ENCODE peak calls at places on chromosomes 6 and 20, in four cellular contexts. Y, X, U and Q are unnamed samples.

GRCh38 chr6:139436521-139437348 is 62.3 kb upstream of the CITED2 start:
- DNase-seq in Y (no peak), X (no peak), U (no peak), Q (no peak)

GRCh38 chr20:56391596-56392281 is at the start of gene AURKA:
- DNase-seq in Y (no peak), X (no peak), U (no peak), Q (peak)

GRCh38 chr6:147950623-147950987 is 392.0 kb upstream of the SASH1 start:
- DNase-seq in Y (no peak), X (no peak), U (no peak), Q (no peak)

GRCh38 chr20:51628533-51629398 is 86.2 kb upstream of the NFATC2 start:
- DNase-seq in Y (no peak), X (no peak), U (no peak), Q (peak)

GRCh38 chr6:5205035-5205469 is 55.7 kb downstream of the LYRM4 start:
- DNase-seq in Y (no peak), X (no peak), U (no peak), Q (no peak)

GRCh38 chr6:148382856-148383255 is 40.2 kb downstream of the SASH1 start:
- DNase-seq in Y (no peak), X (no peak), U (no peak), Q (no peak)

GRCh38 chr20:30919514-30920188 is 337.8 kb upstream of the DEFB115 start:
- DNase-seq in Y (no peak), X (no peak), U (no peak), Q (no peak)

GRCh38 chr6:106511274-106512047 is 117.8 kb downstream of the RTN4IP1 start:
- DNase-seq in Y (peak), X (peak), U (peak), Q (peak)

GRCh38 chr6:89007209-89008001 is 44.0 kb upstream of the RNGTT start:
- DNase-seq in Y (no peak), X (no peak), U (no peak), Q (no peak)

GRCh38 chr6:89411269-89412070 is 603 bp downstream of the RRAGD start:
- DNase-seq in Y (no peak), X (peak), U (peak), Q (no peak)

GRCh38 chr20:33791959-33792597 is 19.1 kb upstream of the CHMP4B start:
- DNase-seq in Y (peak), X (no peak), U (peak), Q (peak)

GRCh38 chr6:126075335-126076071 is 89.2 kb downstream of the TRMT11 start:
- DNase-seq in Y (no peak), X (no peak), U (no peak), Q (no peak)

GRCh38 chr6:17394192-17394611 is 807 bp downstream of the CAP2 start:
- DNase-seq in Y (no peak), X (peak), U (peak), Q (peak)

GRCh38 chr6:106974337-106974998 is at the start of gene CD24:
- DNase-seq in Y (no peak), X (no peak), U (no peak), Q (peak)

GRCh38 chr20:60054716-60055371 is 96.6 kb downstream of the CDH26 start:
- DNase-seq in Y (no peak), X (no peak), U (peak), Q (peak)

GRCh38 chr20:32028647-32029372 is 18.6 kb downstream of the CCM2L start:
- DNase-seq in Y (no peak), X (no peak), U (no peak), Q (peak)

GRCh38 chr20:16352321-16352720 is 220.9 kb downstream of the KIF16B start:
- DNase-seq in Y (no peak), X (no peak), U (no peak), Q (no peak)

GRCh38 chr6:158640519-158640918 is 4.0 kb downstream of the DYNLT1 start:
- DNase-seq in Y (no peak), X (no peak), U (peak), Q (no peak)

GRCh38 chr6:44225579-44226325 is 2.4 kb downstream of the SLC29A1 start:
- DNase-seq in Y (no peak), X (no peak), U (no peak), Q (peak)

GRCh38 chr20:62135573-62136266 is 7.5 kb downstream of the PSMA7 start:
- DNase-seq in Y (no peak), X (no peak), U (no peak), Q (no peak)

DNA sequence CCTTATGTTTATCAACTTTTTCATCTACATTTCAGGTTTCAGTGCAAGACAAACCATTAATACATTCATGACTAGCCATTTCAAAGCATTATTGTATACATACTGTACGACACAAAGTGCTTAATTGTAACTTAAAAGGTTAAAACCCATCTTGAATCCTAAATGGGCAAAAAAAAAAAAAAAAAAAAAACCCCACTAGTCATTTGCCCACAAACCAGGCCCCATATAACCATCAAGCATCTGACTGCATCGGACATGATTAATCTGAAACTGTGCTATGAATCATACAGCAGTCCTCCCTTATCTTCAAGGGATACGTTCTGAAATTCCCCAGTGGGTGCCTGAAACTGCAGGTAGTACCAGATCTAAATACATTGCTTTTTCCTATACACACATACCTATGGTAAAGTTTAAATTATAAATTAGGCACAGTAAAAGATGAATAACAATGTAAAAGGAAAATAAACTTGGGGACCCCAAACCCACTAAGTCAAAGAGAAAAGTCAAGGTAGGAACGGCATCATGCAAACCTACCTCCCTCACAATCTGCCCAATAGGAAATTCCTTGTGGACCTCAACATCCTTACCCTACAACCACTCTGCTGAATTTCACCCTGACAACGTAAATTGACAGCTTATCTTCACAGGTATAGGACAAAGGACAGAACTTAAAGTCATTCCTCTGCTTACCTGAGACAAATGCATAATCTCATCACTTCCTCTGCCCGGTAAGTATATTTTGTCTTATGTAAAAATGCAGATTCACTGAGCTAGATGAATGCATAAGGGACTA is 14.3 kb downstream of the B4GALT5 start:
- DNase-seq in Y (no peak), X (no peak), U (no peak), Q (peak)
- H3K4me3 ChIP-seq in Y (no peak), X (no peak), U (no peak), Q (no peak)

GRCh38 chr6:137927777-137928218 is 60.7 kb downstream of the TNFAIP3 start:
- DNase-seq in Y (peak), X (peak), U (no peak), Q (no peak)

GRCh38 chr6:137926207-137926731 is 59.2 kb downstream of the TNFAIP3 start:
- DNase-seq in Y (no peak), X (peak), U (no peak), Q (peak)

GRCh38 chr6:137926985-137927384 is 59.9 kb downstream of the TNFAIP3 start:
- DNase-seq in Y (no peak), X (no peak), U (no peak), Q (no peak)

GRCh38 chr6:137925299-137925698 is 58.2 kb downstream of the TNFAIP3 start:
- DNase-seq in Y (no peak), X (no peak), U (no peak), Q (no peak)

GRCh38 chr6:137928286-137928685 is 61.2 kb downstream of the TNFAIP3 start:
- DNase-seq in Y (no peak), X (peak), U (no peak), Q (peak)
- H3K27ac ChIP-seq in Y (no peak), X (no peak), U (no peak), Q (peak)

DNA sequence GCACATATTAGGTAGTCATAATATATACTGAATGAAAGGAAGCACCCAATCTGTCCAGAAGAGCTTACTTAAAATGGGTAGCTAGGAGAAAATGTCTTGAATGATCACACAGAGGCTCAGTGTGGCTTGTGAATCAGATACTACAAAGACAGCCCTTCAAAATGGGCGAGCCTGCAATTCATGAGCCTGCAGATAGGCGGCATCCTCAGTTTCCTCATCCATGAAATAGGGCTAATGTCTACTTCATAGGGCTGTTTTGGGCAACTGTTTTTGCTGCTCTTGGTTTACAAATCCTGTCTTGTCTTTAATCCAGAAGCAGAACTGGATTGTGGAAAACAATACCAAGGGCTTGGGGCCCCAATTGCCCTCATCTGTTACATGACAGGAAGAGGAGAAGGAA is 129.3 kb upstream of the KCNK16 start:
- DNase-seq in Y (no peak), X (no peak), U (no peak), Q (no peak)
- H3K4me3 ChIP-seq in Y (no peak), X (no peak), U (no peak), Q (no peak)

GRCh38 chr20:38747495-38748096 is 664 bp upstream of the ACTR5 start:
- DNase-seq in Y (no peak), X (no peak), U (no peak), Q (no peak)
- H3K27ac ChIP-seq in Y (peak), X (no peak), U (peak), Q (no peak)

DNA sequence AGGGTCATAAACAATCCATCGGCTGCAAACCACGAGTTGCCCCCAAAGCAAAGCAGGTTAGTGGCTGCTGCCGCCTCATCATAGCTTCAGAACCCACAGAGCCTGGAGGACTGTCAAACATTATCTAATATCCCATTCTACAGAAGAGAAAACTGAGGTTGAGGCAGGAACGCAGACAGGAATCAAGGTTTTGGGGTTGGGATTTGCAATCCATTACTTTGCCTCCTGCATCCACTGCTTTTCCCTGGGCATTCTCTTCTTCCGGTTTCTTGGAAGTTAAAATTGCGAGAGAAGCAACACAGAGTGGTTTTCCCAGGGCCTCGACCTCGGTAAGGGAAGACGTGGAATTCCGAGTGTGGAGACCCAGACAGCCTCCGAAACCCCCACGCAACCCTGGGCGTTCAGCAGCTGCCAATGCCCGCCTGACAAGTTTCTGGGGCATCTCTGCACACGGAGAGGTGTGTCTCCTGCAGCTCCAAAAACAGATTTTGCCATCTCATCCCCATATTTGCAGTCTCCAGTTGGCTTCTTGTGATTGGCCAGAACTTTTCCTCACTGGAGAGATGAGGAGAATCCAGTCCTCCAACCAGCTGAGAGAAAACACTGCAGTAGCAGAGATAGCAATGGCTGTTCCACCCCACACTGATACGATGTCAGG is 45.5 kb upstream of the SNAP25 start:
- DNase-seq in Y (no peak), X (no peak), U (no peak), Q (no peak)
- H3K4me3 ChIP-seq in Y (no peak), X (no peak), U (no peak), Q (no peak)

DNA sequence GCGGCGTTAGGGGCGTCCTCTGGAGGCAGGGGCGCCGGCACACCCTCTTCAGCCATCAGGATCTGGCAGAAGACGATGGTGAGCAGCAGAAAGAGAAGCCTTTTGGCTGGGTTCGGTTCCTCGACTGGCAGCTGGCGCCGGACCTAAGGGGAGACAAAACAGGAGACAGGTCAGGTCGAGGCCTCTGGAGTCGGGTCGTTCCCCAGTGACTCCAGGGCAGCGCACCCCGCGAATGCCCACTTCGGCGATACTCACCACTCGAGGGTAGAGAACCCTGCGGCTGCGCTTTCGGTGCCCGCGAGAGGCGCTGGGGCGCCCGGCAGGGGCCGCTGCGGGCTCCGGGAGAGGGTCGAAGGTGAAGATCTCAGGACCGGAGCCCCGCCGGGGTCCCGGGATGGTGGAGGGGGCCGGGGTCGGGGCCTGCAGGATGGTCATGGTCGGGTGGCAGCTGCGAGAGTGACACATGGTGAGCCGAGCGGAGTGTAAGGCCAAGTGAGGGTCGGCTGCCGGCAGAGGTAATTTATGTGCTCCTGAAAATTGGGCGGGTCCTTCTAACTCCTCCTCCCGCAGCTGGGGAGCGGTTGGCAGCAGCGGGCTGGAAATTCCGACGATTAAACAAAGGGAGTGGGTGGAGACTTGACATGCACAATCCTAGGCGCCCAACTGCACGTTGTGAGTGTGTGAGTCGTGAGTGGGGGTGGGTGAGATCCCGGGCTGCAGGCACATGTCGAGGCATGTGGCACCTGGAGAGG is at the start of gene IER3:
- DNase-seq in Y (peak), X (peak), U (peak), Q (peak)
- H3K27ac ChIP-seq in Y (peak), X (peak), U (peak), Q (peak)

GRCh38 chr6:108348655-108349349 is 53.9 kb downstream of the AFG1L start:
- DNase-seq in Y (no peak), X (no peak), U (no peak), Q (no peak)
- H3K4me3 ChIP-seq in Y (no peak), X (no peak), U (no peak), Q (no peak)